ENCODE peak calls at places on chromosomes 12 and 14, in nine cellular contexts. S, N, B, E, Y, W, D, J and L are unnamed samples.

GRCh38 chr14:35898217-35898775 is 72.2 kb downstream of the BRMS1L start:
- DNase-seq in N (no peak), Y (no peak), W (peak; percentile 9), J (no peak), E (no peak), B (no peak), D (no peak), S (no peak), L (no peak)

GRCh38 chr14:52596320-52596719 is 43.7 kb downstream of the GPR137C start:
- DNase-seq in W (peak; percentile 94), Y (no peak), B (no peak), D (no peak), J (no peak), E (no peak), S (no peak), N (no peak), L (no peak)

GRCh38 chr14:22607291-22607690 is 9.2 kb downstream of the ABHD4 start:
- DNase-seq in Y (no peak), N (no peak), B (no peak), W (no peak), E (no peak), D (no peak), S (peak; percentile 38), J (no peak), L (no peak)

GRCh38 chr14:72291908-72292688 is 359.9 kb downstream of the RGS6 start:
- DNase-seq in D (no peak), Y (peak; percentile 5), W (peak; percentile 41), J (no peak), S (peak; percentile 58), B (peak; percentile 41), E (peak; percentile 15), N (peak; percentile 6), L (no peak)

GRCh38 chr12:131853832-131854797 is 25.9 kb downstream of the MMP17 start:
- DNase-seq in W (no peak), Y (no peak), B (no peak), S (no peak), N (no peak), J (no peak), D (peak; percentile 52), E (no peak), L (no peak)

GRCh38 chr12:19447386-19447785 is 8.1 kb downstream of the AEBP2 start:
- DNase-seq in B (no peak), Y (no peak), D (no peak), J (no peak), E (no peak), S (no peak), W (no peak), N (no peak), L (no peak)

GRCh38 chr12:92398565-92399309 is 253.1 kb upstream of the BTG1 start:
- DNase-seq in W (no peak), S (no peak), B (no peak), N (no peak), D (no peak), Y (no peak), J (no peak), E (no peak), L (no peak)

GRCh38 chr12:17079251-17079909 is 473.4 kb upstream of the LMO3 start:
- DNase-seq in E (no peak), B (no peak), W (peak; percentile 13), J (no peak), Y (no peak), D (no peak), N (no peak), S (no peak), L (no peak)

GRCh38 chr14:65403231-65403630 is 9.3 kb upstream of the FUT8 start:
- DNase-seq in W (no peak), D (no peak), N (no peak), Y (no peak), E (no peak), B (peak; percentile 81), S (no peak), J (no peak), L (no peak)

GRCh38 chr14:67513631-67514108 is 19.4 kb upstream of the PLEKHH1 start:
- DNase-seq in W (no peak), J (no peak), E (no peak), S (no peak), Y (no peak), B (no peak), N (no peak), D (no peak), L (no peak)

GRCh38 chr12:54549774-54550451 is 512 bp downstream of the PDE1B start:
- DNase-seq in Y (peak; percentile 2), D (no peak), E (no peak), J (no peak), B (no peak), W (peak; percentile 17), N (peak; percentile 24), S (no peak), L (peak; percentile 21)

GRCh38 chr14:99242816-99243795 is 28.9 kb downstream of the BCL11B start:
- DNase-seq in S (no peak), E (no peak), Y (no peak), W (no peak), J (no peak), D (no peak), B (no peak), N (no peak), L (no peak)

GRCh38 chr12:78338054-78338785 is 507.5 kb downstream of the NAV3 start:
- DNase-seq in J (no peak), D (no peak), S (no peak), B (no peak), W (peak; percentile 15), N (no peak), Y (no peak), E (no peak), L (no peak)

GRCh38 chr12:88854260-88854659 is 274.0 kb upstream of the KITLG start:
- DNase-seq in E (peak; percentile 8), W (no peak), D (peak; percentile 15), B (peak; percentile 67), N (no peak), S (peak; percentile 85), J (no peak), Y (no peak), L (no peak)

GRCh38 chr12:52310622-52311281 is 10.4 kb downstream of the KRT83 start:
- DNase-seq in Y (no peak), W (peak; percentile 67), B (no peak), S (peak; percentile 34), J (no peak), N (no peak), E (no peak), D (no peak), L (no peak)

GRCh38 chr14:79332504-79333197 is 878.7 kb downstream of the DIO2 start:
- DNase-seq in W (no peak), N (no peak), J (no peak), S (peak; percentile 26), B (no peak), D (no peak), E (no peak), Y (no peak), L (no peak)

GRCh38 chr12:10722905-10723866 is at the start of gene YBX3:
- DNase-seq in N (peak; percentile 18), J (peak; percentile 20), W (peak; percentile 40), E (peak; percentile 85), D (peak; percentile 82), S (peak; percentile 75), Y (peak; percentile 84), B (peak; percentile 37), L (peak; percentile 42)

GRCh38 chr12:131140069-131140435 is 186.3 kb downstream of the ADGRD1 start:
- DNase-seq in B (no peak), N (no peak), W (no peak), S (no peak), D (no peak), E (no peak), J (no peak), Y (no peak), L (no peak)

GRCh38 chr12:57849035-57849434 is 2.5 kb upstream of the CTDSP2 start:
- DNase-seq in E (no peak), J (no peak), D (no peak), W (no peak), S (no peak), B (no peak), N (no peak), Y (no peak), L (no peak)

GRCh38 chr12:49367381-49368239 is at the start of gene SPATS2:
- DNase-seq in Y (peak; percentile 65), J (no peak), D (no peak), B (no peak), W (no peak), N (no peak), S (no peak), E (no peak), L (no peak)

GRCh38 chr14:95515523-95516517 is 630 bp downstream of the SYNE3 start:
- DNase-seq in E (peak; percentile 74), Y (peak; percentile 49), J (peak; percentile 84), S (peak; percentile 45), B (no peak), W (peak; percentile 57), N (peak; percentile 76), D (peak; percentile 89), L (peak; percentile 89)

GRCh38 chr14:104984056-104984894 is 1.3 kb upstream of the CLBA1 start:
- DNase-seq in N (no peak), J (no peak), E (no peak), D (no peak), S (no peak), B (no peak), W (no peak), Y (no peak), L (no peak)

GRCh38 chr14:67385618-67386017 is 25.5 kb downstream of the EIF2S1 start:
- DNase-seq in W (no peak), B (no peak), J (no peak), N (no peak), D (no peak), S (no peak), E (no peak), Y (no peak), L (no peak)

GRCh38 chr12:24560867-24561266 is 388.0 kb downstream of the BCAT1 start:
- DNase-seq in W (no peak), S (no peak), J (no peak), D (no peak), B (no peak), N (no peak), Y (no peak), E (no peak), L (no peak)

GRCh38 chr12:2301531-2302461 is 249.0 kb downstream of the CACNA1C start:
- DNase-seq in Y (no peak), B (peak; percentile 80), N (no peak), S (peak; percentile 80), W (no peak), E (no peak), J (no peak), D (no peak), L (no peak)

GRCh38 chr12:7907009-7907408 is 29.0 kb downstream of the SLC2A3 start:
- DNase-seq in B (peak; percentile 4), N (no peak), Y (peak; percentile 75), W (peak; percentile 2), D (no peak), E (peak; percentile 90), J (no peak), S (peak; percentile 61), L (no peak)

GRCh38 chr14:54440454-54440853 is 720 bp downstream of the CNIH1 start:
- DNase-seq in W (no peak), B (no peak), D (no peak), E (no peak), J (no peak), N (no peak), S (peak; percentile 10), Y (no peak), L (no peak)

GRCh38 chr12:95214466-95214865 is 2.8 kb downstream of the FGD6 start:
- DNase-seq in Y (peak; percentile 27), W (no peak), J (no peak), E (no peak), S (no peak), N (no peak), D (no peak), B (no peak), L (no peak)

GRCh38 chr14:81455344-81455743 is 55.2 kb upstream of the STON2 start:
- DNase-seq in N (no peak), B (no peak), J (no peak), D (no peak), Y (no peak), E (no peak), W (no peak), S (no peak), L (no peak)

GRCh38 chr12:6211421-6211869 is 11.2 kb downstream of the CD9 start:
- DNase-seq in J (no peak), D (no peak), E (no peak), S (peak; percentile 91), B (peak; percentile 73), Y (no peak), N (no peak), W (no peak), L (no peak)

GRCh38 chr12:26245175-26245942 is 50.0 kb downstream of the SSPN start:
- DNase-seq in W (no peak), Y (no peak), J (no peak), N (no peak), E (no peak), S (no peak), B (no peak), D (no peak), L (no peak)